ENCODE peak calls at places on chromosomes 11 and 22, in five cellular contexts. G is GM23248, C is fibroblast of lung, R is PC-3, K is tibial artery. A is an unnamed sample.
A peak's percentile ranks its signal among the peaks of the same experiment; 100 is the strongest.

GRCh38 chr11:75262436-75262835 is 21.9 kb downstream of the TPBGL start:
- DNase-seq in C (no peak), R (no peak), G (no peak), K (no peak), A (no peak)

GRCh38 chr11:26254378-26254777 is 77.6 kb upstream of the ANO3 start:
- DNase-seq in K (no peak), R (no peak), G (no peak), C (peak; percentile 36), A (no peak)

GRCh38 chr11:61482513-61482912 is 26.0 kb upstream of the LRRC10B start:
- DNase-seq in G (peak; percentile 62), K (no peak), R (peak; percentile 37), C (no peak), A (no peak)

GRCh38 chr11:57248780-57249383 is 11.8 kb upstream of the APLNR start:
- DNase-seq in R (peak; percentile 69), K (peak; percentile 60), G (peak; percentile 89), C (peak; percentile 68), A (no peak)

GRCh38 chr11:23236846-23237550 is 376.7 kb upstream of the CCDC179 start:
- DNase-seq in C (peak; percentile 75), K (no peak), R (no peak), G (peak; percentile 67), A (no peak)

GRCh38 chr11:4181780-4182721 is 87.5 kb downstream of the RRM1 start:
- DNase-seq in K (no peak), G (peak; percentile 80), R (peak; percentile 74), C (peak; percentile 52), A (peak; percentile 92)

GRCh38 chr11:68302256-68303054 is 9.9 kb upstream of the LRP5 start:
- DNase-seq in C (peak; percentile 30), G (peak; percentile 59), K (no peak), R (peak; percentile 81), A (no peak)

GRCh38 chr11:65112551-65113360 is 1.1 kb downstream of the TM7SF2 start:
- DNase-seq in K (no peak), G (peak; percentile 73), C (peak; percentile 44), R (peak; percentile 67), A (no peak)

GRCh38 chr11:128520206-128520885 is 67.0 kb downstream of the ETS1 start:
- DNase-seq in C (peak; percentile 32), R (no peak), K (no peak), G (peak; percentile 37), A (no peak)

GRCh38 chr11:61092908-61093763 is 9.2 kb upstream of the CD5 start:
- DNase-seq in G (no peak), C (no peak), K (no peak), R (no peak), A (no peak)

GRCh38 chr11:65867284-65868071 is 5.1 kb downstream of the EFEMP2 start:
- DNase-seq in C (no peak), K (no peak), R (no peak), G (no peak), A (no peak)

GRCh38 chr11:8206251-8207079 is 37.6 kb upstream of the RIC3 start:
- DNase-seq in G (no peak), K (peak; percentile 63), R (no peak), C (peak; percentile 24), A (no peak)

GRCh38 chr22:27987557-27987956 is 68.5 kb upstream of the PITPNB start:
- DNase-seq in K (peak; percentile 6), C (peak; percentile 85), R (no peak), G (peak; percentile 11), A (no peak)

DNA sequence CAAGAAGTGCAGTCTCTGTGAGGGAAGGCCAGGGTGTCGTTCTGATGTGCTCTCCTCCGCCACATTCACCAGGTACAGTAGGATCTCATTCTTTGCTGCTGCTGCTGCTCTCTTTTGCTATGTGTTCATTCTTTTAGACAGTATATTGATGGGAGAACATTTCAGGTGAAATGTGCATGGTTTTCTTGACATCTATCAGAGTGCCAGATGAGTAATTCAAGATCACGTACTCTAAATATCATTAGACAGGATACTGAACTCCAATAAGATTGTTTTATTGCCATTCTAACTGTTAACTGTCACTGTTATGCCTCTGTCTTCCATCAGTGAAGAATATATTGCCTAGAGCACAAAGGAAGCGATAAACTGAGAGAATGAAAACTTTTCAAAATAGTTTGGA is 771.0 kb upstream of the ARHGAP42 start:
- DNase-seq in R (no peak), G (no peak), K (no peak), C (no peak), A (no peak)
- H3K9me3 ChIP-seq in R (peaks cover 9% of the 10 kb centered on the region), G (no peaks in the 10 kb centered on the region), K (no peaks in the 10 kb centered on the region), C (no peaks in the 10 kb centered on the region), A (no peaks in the 10 kb centered on the region)

GRCh38 chr11:77206264-77207018 is 78.4 kb downstream of the MYO7A start:
- DNase-seq in K (no peak), G (no peak), C (no peak), R (no peak), A (no peak)
- H3K9me3 ChIP-seq in K (no peaks in the 10 kb centered on the region), G (no peaks in the 10 kb centered on the region), C (no peaks in the 10 kb centered on the region), R (no peaks in the 10 kb centered on the region), A (no peaks in the 10 kb centered on the region)

DNA sequence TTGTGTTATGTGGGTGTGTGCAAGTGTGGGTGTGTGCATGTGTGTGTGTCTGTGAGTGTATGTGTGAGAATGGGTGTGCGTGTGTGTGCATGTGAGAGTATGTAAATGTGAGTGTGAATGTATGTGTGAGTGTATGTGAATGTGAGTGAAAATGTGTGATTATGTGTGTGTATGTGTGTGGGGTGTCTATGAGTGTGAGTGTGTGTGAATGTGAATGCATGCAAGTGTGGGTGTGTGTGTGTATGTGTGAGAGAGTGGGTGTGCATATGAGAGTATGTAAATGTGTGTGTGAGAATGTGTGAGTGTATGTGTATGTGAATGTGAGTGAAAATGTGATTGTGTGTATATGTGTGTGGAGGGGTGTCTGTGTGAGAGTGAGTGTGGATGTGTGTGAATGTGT is 1292.7 kb downstream of the TBC1D22A start:
- DNase-seq in G (no peak), K (no peak), C (no peak), R (no peak), A (no peak)
- H3K9me3 ChIP-seq in G (no peaks in the 10 kb centered on the region), K (no peaks in the 10 kb centered on the region), C (no peaks in the 10 kb centered on the region), R (no peaks in the 10 kb centered on the region), A (no peaks in the 10 kb centered on the region)

GRCh38 chr11:119416606-119417580 is 6.1 kb downstream of the THY1 start:
- DNase-seq in G (peak; percentile 87), K (no peak), R (peak; percentile 53), C (peak; percentile 46), A (no peak)
- H3K9me3 ChIP-seq in G (no peaks in the 10 kb centered on the region), K (no peaks in the 10 kb centered on the region), R (no peaks in the 10 kb centered on the region), C (no peaks in the 10 kb centered on the region), A (no peaks in the 10 kb centered on the region)

DNA sequence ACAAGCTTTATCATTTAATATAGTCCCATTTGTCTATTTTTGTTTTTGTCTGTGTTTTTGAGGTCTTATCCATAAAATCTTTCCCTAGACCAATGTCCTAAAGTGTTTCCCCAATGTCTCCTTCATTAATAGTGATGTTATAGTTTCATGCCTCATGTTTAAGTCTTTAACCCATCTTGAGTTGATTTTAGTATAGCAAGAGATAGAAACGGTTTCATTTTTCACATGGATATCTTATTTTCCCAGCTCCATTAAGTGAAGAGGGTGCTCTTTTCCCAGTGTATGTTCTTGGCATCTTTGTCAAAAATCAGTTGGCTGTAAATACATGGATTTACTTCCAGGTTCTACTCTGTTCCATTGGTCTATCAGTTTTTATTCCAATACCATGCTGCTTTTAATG is 58.2 kb downstream of the KCNQ1OT1 start:
- DNase-seq in R (no peak), C (no peak), G (no peak), K (no peak), A (no peak)
- H3K9me3 ChIP-seq in R (peaks cover 17% of the 10 kb centered on the region), C (peaks cover 3% of the 10 kb centered on the region), G (peaks cover 22% of the 10 kb centered on the region), K (no peaks in the 10 kb centered on the region), A (peaks cover 72% of the 10 kb centered on the region)